ENCODE peak calls at places on chromosome 3, in seven cellular contexts. D, I, N, R, A, M and U are unnamed samples.

GRCh38 chr3:126202281-126203079 is 22.1 kb upstream of the ALDH1L1 start:
- DNase-seq in D (no peak), I (no peak), N (no peak), R (no peak), A (no peak), M (no peak), U (no peak)

GRCh38 chr3:101512521-101513418 is at the start of gene SENP7:
- DNase-seq in D (peak; percentile 85), I (peak; percentile 63), N (peak; percentile 75), R (peak; percentile 92), A (peak; percentile 83), M (peak; percentile 81), U (peak; percentile 75)

GRCh38 chr3:37723585-37723984 is 138.1 kb upstream of the CTDSPL start:
- DNase-seq in D (no peak), I (no peak), N (no peak), R (no peak), A (peak; percentile 9), M (no peak), U (no peak)

GRCh38 chr3:134476977-134477376 is 8.8 kb downstream of the ANAPC13 start:
- DNase-seq in D (no peak), I (peak; percentile 96), N (no peak), R (no peak), A (no peak), M (no peak), U (no peak)

GRCh38 chr3:159200176-159200575 is 398.3 kb downstream of the MFSD1 start:
- DNase-seq in D (peak; percentile 88), I (no peak), N (no peak), R (peak; percentile 7), A (no peak), M (no peak), U (no peak)

GRCh38 chr3:135694142-135694541 is 271.4 kb upstream of the PPP2R3A start:
- DNase-seq in D (no peak), I (no peak), N (no peak), R (peak; percentile 5), A (peak; percentile 34), M (no peak), U (no peak)

GRCh38 chr3:31294430-31295149 is 238.1 kb upstream of the STT3B start:
- DNase-seq in D (no peak), I (no peak), N (no peak), R (no peak), A (no peak), M (no peak), U (peak; percentile 31)

GRCh38 chr3:163058190-163058854 is 1561.7 kb downstream of the OTOL1 start:
- DNase-seq in D (no peak), I (no peak), N (no peak), R (no peak), A (no peak), M (no peak), U (no peak)

GRCh38 chr3:98699132-98699531 is 64.0 kb upstream of the ST3GAL6 start:
- DNase-seq in D (no peak), I (peak; percentile 88), N (no peak), R (no peak), A (no peak), M (no peak), U (peak; percentile 48)

GRCh38 chr3:193842832-193843446 is 249.9 kb downstream of the OPA1 start:
- DNase-seq in D (no peak), I (no peak), N (no peak), R (no peak), A (no peak), M (no peak), U (no peak)

GRCh38 chr3:112120485-112120836 is 12.6 kb downstream of the GCSAM start:
- DNase-seq in D (no peak), I (no peak), N (no peak), R (no peak), A (no peak), M (no peak), U (no peak)

GRCh38 chr3:23435318-23435717 is 232.2 kb downstream of the UBE2E2 start:
- DNase-seq in D (no peak), I (no peak), N (no peak), R (peak; percentile 70), A (peak; percentile 46), M (no peak), U (no peak)

GRCh38 chr3:79383402-79384012 is 384.3 kb downstream of the ROBO1 start:
- DNase-seq in D (peak; percentile 46), I (no peak), N (no peak), R (no peak), A (no peak), M (no peak), U (peak; percentile 39)

GRCh38 chr3:128749035-128749434 is 23.1 kb downstream of the RAB7A start:
- DNase-seq in D (no peak), I (no peak), N (no peak), R (no peak), A (no peak), M (no peak), U (no peak)

GRCh38 chr3:133444071-133444774 is 44.4 kb downstream of the BFSP2 start:
- DNase-seq in D (no peak), I (no peak), N (no peak), R (no peak), A (no peak), M (no peak), U (peak; percentile 24)

GRCh38 chr3:36969540-36970432 is 23.1 kb downstream of the EPM2AIP1 start:
- DNase-seq in D (peak; percentile 82), I (peak; percentile 47), N (peak; percentile 79), R (peak; percentile 98), A (peak; percentile 60), M (no peak), U (peak; percentile 93)

GRCh38 chr3:136659253-136659652 is 92.9 kb downstream of the STAG1 start:
- DNase-seq in D (peak; percentile 65), I (no peak), N (peak; percentile 26), R (peak; percentile 78), A (no peak), M (no peak), U (peak; percentile 87)

GRCh38 chr3:112767177-112767576 is 79.5 kb downstream of the CD200R1L start:
- DNase-seq in D (peak; percentile 18), I (no peak), N (no peak), R (no peak), A (no peak), M (no peak), U (no peak)

GRCh38 chr3:149783576-149783975 is 8.8 kb downstream of the ANKUB1 start:
- DNase-seq in D (peak; percentile 38), I (no peak), N (no peak), R (peak; percentile 10), A (no peak), M (no peak), U (peak; percentile 87)

GRCh38 chr3:191238321-191238817 is 39.3 kb downstream of the OSTN start:
- DNase-seq in D (peak; percentile 74), I (no peak), N (no peak), R (peak; percentile 60), A (no peak), M (no peak), U (peak; percentile 89)

GRCh38 chr3:168531116-168531515 is 435.4 kb upstream of the GOLIM4 start:
- DNase-seq in D (no peak), I (no peak), N (peak; percentile 70), R (peak; percentile 82), A (peak; percentile 36), M (no peak), U (no peak)

DNA sequence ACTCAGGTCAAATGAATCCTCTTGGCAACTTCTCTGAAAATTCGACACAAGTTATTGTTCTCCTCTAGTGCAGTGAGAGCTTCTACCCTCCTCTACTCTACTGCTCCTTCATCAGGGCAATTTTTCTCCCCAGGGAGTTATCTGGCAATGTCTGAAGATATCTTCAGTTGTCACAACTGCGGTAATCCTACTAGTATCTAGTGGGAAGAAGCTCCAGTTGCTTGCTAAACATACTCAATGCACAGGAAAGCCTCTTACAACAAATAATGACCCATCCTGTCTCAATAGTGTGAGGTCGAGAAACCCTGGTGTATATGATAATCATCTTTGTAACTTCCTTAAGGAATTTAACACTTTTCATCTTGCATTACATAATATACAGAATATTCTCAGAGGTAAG is 1147.6 kb downstream of the IGSF11 start:
- DNase-seq in D (no peak), I (no peak), N (no peak), R (peak; percentile 61), A (no peak), M (no peak), U (no peak)
- H2BK5ac ChIP-seq in D (no peak overlapping the region), I (no peak overlapping the region), N (no peak overlapping the region), R (no peak overlapping the region), A (no peak overlapping the region), M (no peak overlapping the region), U (no peak overlapping the region)

DNA sequence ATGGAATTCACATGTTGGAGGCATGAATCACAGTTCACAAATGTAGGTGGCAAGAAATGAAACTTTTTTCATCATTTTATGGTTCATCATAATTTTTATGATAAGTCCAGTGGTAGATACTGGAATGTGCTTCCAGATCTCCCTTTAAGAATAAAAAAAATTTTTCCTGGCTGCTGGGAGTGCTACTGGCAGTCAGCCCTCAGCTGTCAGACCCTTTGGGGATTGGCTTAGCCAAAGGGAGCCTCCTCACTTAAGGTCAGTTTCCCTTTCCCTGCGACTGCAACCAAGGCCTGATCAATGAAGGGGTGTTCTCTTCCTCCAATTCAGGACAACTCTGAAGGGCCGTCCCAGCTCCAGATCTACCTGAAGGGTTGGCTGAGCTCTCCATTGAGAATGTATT is 20.7 kb upstream of the LYZL4 start:
- DNase-seq in D (no peak), I (no peak), N (no peak), R (no peak), A (no peak), M (no peak), U (no peak)
- H2BK5ac ChIP-seq in D (no peak overlapping the region), I (no peak overlapping the region), N (no peak overlapping the region), R (no peak overlapping the region), A (no peak overlapping the region), M (no peak overlapping the region), U (no peak overlapping the region)

DNA sequence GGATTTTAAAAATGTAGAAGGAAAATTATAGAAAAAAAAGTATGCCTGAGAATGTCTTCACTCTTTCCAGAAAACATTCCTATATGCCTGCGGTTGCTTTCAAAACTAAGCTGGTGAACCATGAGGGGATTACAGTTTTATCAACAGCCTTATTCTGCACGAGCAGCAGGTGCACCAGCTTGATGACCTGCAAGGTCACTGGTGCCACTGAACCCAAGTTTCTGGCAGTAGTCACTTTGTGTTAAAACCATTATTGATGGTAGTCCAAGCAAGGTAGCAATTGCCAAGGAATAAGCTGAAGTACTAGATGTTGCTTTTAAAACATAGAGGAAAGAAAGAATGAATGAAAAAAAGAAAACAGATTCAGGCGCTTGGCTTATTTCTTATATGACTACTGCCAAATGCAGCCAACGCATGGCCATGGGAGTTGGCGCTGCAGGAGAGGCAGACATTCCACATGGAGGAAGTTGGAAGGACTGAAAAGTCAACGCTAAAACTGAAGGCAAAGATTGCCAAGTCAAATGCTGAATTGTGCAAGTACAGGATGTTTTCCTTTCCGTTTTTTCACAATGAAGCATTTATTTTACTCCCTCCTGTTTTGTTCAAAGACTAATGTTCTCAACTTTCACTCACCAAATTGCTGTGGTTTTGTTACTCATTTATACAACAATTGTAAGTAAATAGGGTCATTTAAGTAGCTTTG is 601.5 kb downstream of the CADM2 start:
- DNase-seq in D (no peak), I (no peak), N (no peak), R (no peak), A (no peak), M (no peak), U (no peak)
- H2BK5ac ChIP-seq in D (no peak overlapping the region), I (no peak overlapping the region), N (no peak overlapping the region), R (no peak overlapping the region), A (no peak overlapping the region), M (no peak overlapping the region), U (no peak overlapping the region)

DNA sequence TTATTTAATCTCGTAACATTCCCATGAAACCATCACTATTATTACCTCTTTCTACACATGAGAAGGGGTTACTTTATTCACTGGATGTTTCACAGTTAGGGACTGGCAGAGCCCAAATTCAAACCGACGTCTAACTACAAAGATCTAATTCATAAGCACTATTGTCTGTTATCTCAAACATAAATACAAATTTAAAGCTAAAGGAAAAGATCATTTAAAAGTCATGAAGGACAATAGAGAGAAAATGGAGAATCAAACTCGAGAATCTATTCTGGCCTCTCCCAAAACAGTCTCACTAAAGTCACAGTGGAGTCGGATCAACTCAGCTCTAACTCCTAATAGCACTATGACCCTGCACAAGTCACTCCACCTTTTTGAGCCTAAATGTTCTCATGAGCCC is 287.7 kb downstream of the ZIC4 start:
- DNase-seq in D (no peak), I (no peak), N (no peak), R (no peak), A (no peak), M (no peak), U (no peak)
- H2BK5ac ChIP-seq in D (no peak overlapping the region), I (no peak overlapping the region), N (no peak overlapping the region), R (no peak overlapping the region), A (no peak overlapping the region), M (no peak overlapping the region), U (no peak overlapping the region)